ENCODE peak calls at places on chromosome 14, in eight cellular contexts. Z is NCI-H1092 treated with DMSO at 0.1 percent for 48 hours, R is B cell, F is epithelial cell of esophagus, J is immature natural killer cell, A is ecto neural progenitor cell, O is T-cell, D is breast epithelium. U is an unnamed sample.

GRCh38 chr14:71103662-71104484 is 196.6 kb downstream of the PCNX1 start:
- DNase-seq in Z (peak), R (peak), F (peak), J (peak), A (no peak), O (peak), D (no peak), U (peak)

GRCh38 chr14:34906287-34906686 is 31.1 kb upstream of the BAZ1A start:
- DNase-seq in Z (no peak), R (no peak), F (no peak), J (no peak), A (no peak), O (no peak), D (no peak), U (no peak)

GRCh38 chr14:103243764-103244737 is 90.0 kb upstream of the EIF5 start:
- DNase-seq in Z (no peak), R (no peak), F (peak), J (no peak), A (no peak), O (no peak), D (no peak), U (no peak)

GRCh38 chr14:72948481-72949138 is 22.3 kb downstream of the DCAF4 start:
- DNase-seq in Z (peak), R (peak), F (peak), J (peak), A (peak), O (peak), D (peak), U (peak)

GRCh38 chr14:48690349-48690748 is 895.8 kb downstream of the RPS29 start:
- DNase-seq in Z (no peak), R (no peak), F (peak), J (no peak), A (no peak), O (no peak), D (no peak), U (no peak)

GRCh38 chr14:77151918-77152588 is 10.5 kb upstream of the ZDHHC22 start:
- DNase-seq in Z (peak), R (no peak), F (peak), J (peak), A (no peak), O (no peak), D (no peak), U (no peak)

GRCh38 chr14:95495538-95496025 is 20.9 kb downstream of the SYNE3 start:
- DNase-seq in Z (no peak), R (peak), F (peak), J (no peak), A (no peak), O (no peak), D (no peak), U (no peak)

GRCh38 chr14:22099942-22100763 is 426.5 kb upstream of the OR4E1 start:
- DNase-seq in Z (peak), R (no peak), F (peak), J (peak), A (peak), O (peak), D (no peak), U (peak)

GRCh38 chr14:76011959-76012802 is 26.6 kb downstream of the IFT43 start:
- DNase-seq in Z (no peak), R (no peak), F (no peak), J (no peak), A (no peak), O (no peak), D (no peak), U (no peak)

GRCh38 chr14:75554482-75554881 is 23.9 kb upstream of the FLVCR2 start:
- DNase-seq in Z (no peak), R (no peak), F (peak), J (no peak), A (no peak), O (no peak), D (no peak), U (no peak)

GRCh38 chr14:24673534-24674203 is 39.7 kb upstream of the GZMB start:
- DNase-seq in Z (no peak), R (peak), F (peak), J (peak), A (no peak), O (peak), D (no peak), U (no peak)

GRCh38 chr14:81400852-81401251 is 728 bp upstream of the STON2 start:
- DNase-seq in Z (peak), R (no peak), F (peak), J (no peak), A (no peak), O (no peak), D (peak), U (peak)